ENCODE peak calls at places on chromosomes 16 and 17, in six cellular contexts. F is CD8-positive, alpha-beta T cell; Z is HFFc6; D is lower lobe of right lung; M is right lobe of liver; P is gastrocnemius medialis. T is an unnamed sample.

GRCh38 chr16:75244225-75244792 is 7.1 kb downstream of the BCAR1 start:
- DNase-seq in P (no peak), F (no peak), M (no peak), Z (peak), D (peak), T (peak)

GRCh38 chr17:80773243-80773991 is 218.2 kb upstream of the CHMP6 start:
- DNase-seq in P (peak), F (no peak), D (no peak), Z (no peak), M (no peak), T (no peak)

GRCh38 chr16:9384141-9384540 is 292.7 kb downstream of the HAPSTR1 start:
- DNase-seq in F (no peak), P (no peak), Z (no peak), M (no peak), D (no peak), T (no peak)

GRCh38 chr17:7848665-7849184 is 6.1 kb upstream of the TMEM88 start:
- DNase-seq in P (no peak), Z (no peak), M (no peak), F (no peak), D (no peak), T (no peak)

GRCh38 chr16:15644306-15644961 is 1.5 kb upstream of the MARF1 start:
- DNase-seq in M (no peak), D (no peak), Z (peak), F (no peak), P (no peak), T (no peak)

GRCh38 chr17:80786470-80786869 is 205.2 kb upstream of the CHMP6 start:
- DNase-seq in F (no peak), Z (no peak), P (peak), M (no peak), D (peak), T (no peak)

GRCh38 chr17:19457046-19457445 is 46.0 kb downstream of the RNF112 start:
- DNase-seq in P (no peak), D (no peak), Z (no peak), F (peak), M (no peak), T (no peak)

GRCh38 chr16:86755571-86756006 is 177.2 kb downstream of the FOXL1 start:
- DNase-seq in F (no peak), D (no peak), M (no peak), P (no peak), Z (no peak), T (no peak)

GRCh38 chr16:1642753-1643152 is 30.6 kb downstream of the CRAMP1 start:
- DNase-seq in D (no peak), F (no peak), Z (no peak), P (no peak), M (no peak), T (no peak)

GRCh38 chr16:70735141-70735979 is 49.5 kb upstream of the MTSS2 start:
- DNase-seq in P (peak), Z (peak), F (no peak), M (no peak), D (no peak), T (no peak)

GRCh38 chr16:86322840-86323239 is 187.5 kb upstream of the FOXF1 start:
- DNase-seq in Z (no peak), D (no peak), F (no peak), M (no peak), P (no peak), T (no peak)

GRCh38 chr16:931171-931570 is 39.6 kb downstream of the LMF1 start:
- DNase-seq in Z (no peak), P (no peak), D (no peak), F (no peak), M (no peak), T (no peak)

GRCh38 chr16:951660-952301 is 19.0 kb downstream of the LMF1 start:
- DNase-seq in M (peak), Z (no peak), D (no peak), P (no peak), F (no peak), T (no peak)

GRCh38 chr17:18015603-18016002 is 23.4 kb downstream of the ATPAF2 start:
- DNase-seq in Z (no peak), F (no peak), D (no peak), M (no peak), P (no peak), T (no peak)

GRCh38 chr17:79340286-79340685 is 265.7 kb downstream of the ENGASE start:
- DNase-seq in P (no peak), D (no peak), F (no peak), M (no peak), Z (no peak), T (no peak)

GRCh38 chr16:30006095-30006473 is 4.7 kb downstream of the DOC2A start:
- DNase-seq in F (no peak), P (no peak), Z (no peak), M (no peak), D (no peak), T (no peak)

GRCh38 chr17:36923814-36924221 is 13.5 kb upstream of the LHX1 start:
- DNase-seq in P (no peak), Z (no peak), F (no peak), D (no peak), M (no peak), T (peak)

GRCh38 chr17:8393470-8394231 is 4.0 kb downstream of the RNF222 start:
- DNase-seq in D (no peak), F (peak), Z (no peak), M (no peak), P (no peak), T (no peak)

DNA sequence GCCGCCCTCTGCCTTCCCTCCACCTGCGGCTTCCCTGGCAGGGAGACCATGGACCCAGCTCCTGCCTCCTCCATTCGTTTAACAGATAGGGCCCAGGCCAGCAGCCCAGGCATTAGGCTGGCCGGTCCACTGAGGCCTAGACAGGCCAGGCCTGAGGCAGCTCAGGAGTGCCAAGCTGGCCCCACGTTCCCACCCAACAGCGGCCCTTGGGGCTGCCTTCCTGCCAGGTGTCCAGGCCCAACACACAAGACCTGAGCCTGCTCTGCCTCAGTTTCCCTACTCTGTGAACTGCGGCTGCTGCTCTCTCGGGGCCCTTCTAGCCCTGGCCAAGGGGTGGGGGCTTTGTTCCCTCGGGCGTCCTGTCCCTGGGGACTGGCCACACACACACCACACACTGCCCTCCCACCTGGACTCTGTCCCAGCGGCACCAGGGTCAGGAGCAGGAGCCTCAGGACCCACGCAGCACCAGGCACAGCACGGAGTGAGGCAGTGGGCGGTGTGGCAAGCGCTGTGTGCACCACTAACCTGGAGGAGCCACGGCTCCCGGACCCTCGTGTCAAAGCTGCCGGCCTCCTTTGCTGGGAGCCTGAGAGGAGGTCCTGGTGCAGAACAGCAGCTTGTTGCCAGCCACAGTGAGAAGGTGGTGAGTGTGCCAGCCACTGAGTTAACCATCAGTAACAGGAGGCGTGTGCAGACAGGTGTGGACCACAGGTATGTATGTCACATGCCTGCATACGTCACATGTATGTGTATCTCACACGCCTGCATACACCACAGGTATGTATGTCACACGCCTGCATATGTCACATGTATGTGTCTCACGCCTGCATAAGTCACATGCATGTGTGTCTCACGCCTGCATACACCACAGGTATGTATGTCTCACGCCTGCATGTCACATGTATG is 14.6 kb upstream of the CDH15 start:
- DNase-seq in M (no peak), P (no peak), D (no peak), F (no peak), Z (no peak), T (no peak)
- TF ChIP-seq CTCF in M (no peak), P (no peak), D (no peak), F (no peak), Z (no peak), T (no peak)

DNA sequence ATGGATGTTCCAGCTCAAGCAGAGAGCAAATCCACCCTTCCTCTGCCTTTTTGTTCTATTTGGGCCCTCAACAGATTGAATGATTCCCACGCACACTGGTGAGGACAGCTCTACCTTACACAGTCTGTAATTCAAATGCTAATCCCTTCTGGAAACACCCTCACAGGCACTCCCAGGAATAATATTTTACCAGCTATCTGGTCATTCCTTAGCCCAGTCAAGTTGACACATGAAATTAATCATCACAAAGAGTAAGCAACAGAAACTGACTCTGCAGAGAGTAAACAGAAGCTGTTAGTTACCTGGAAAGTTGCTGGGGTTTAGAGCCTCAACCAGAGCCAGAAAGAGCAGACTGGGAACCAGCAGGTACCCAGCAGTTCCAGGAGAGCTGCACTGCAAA is 75.5 kb upstream of the MMP2 start:
- DNase-seq in F (no peak), M (no peak), D (no peak), P (no peak), Z (no peak), T (no peak)
- TF ChIP-seq CTCF in F (no peak), M (no peak), D (no peak), P (no peak), Z (no peak), T (no peak)

GRCh38 chr17:30906101-30906911 is at the start of gene TEFM:
- DNase-seq in F (peak), Z (peak), D (peak), P (peak), M (peak), T (peak)
- TF ChIP-seq CTCF in F (no peak), Z (no peak), D (no peak), P (no peak), M (no peak), T (no peak)

DNA sequence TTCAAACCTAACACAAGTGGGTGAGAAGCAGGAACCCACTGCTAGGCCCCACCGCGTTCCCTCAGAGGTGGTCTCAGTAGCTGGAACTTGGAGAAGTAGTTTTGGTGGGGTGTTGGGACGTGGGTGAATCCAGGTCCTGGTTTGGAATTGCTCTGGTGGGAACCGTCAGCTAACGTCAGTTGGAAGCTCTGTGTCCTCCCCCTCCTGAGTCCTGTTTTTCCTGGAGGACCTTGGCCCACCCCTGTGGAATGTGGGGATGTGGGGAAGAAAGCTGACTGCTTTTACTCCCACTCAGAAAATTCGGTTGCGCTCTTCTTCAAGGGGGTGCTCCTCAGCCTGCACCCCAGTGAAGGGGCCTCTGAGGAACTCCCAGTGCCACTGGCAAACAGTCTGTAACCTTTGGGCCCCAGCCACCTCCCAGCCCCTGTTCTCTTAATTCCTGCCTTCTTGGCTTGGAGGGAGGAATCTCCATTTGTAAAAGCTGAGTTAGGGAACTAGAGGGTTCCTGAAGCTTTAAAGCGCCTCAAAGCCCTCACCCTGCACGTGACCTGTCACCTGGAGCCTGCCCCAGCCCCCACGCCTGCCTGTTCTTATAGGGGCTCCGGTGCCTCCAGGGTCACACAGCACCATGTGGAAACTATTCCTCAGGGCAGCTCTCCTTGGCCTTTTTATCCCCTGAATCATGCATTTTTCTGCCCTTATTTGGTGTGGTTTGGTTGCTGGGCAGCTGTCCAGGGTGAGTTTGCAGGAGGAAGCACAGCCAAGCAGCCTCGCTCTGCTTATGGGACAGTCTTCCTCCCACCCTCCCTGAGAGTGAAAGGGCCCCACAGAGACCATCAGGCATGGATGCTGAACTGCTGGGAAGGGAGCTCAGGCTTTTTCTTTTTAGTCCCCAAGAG is 16.2 kb upstream of the NAGLU start:
- DNase-seq in Z (peak), F (no peak), D (peak), M (peak), P (peak), T (peak)
- TF ChIP-seq CTCF in Z (no peak), F (no peak), D (no peak), M (no peak), P (no peak), T (no peak)

GRCh38 chr17:20944014-20944905 is 98.6 kb downstream of the USP22 start:
- DNase-seq in M (peak), F (peak), P (no peak), D (peak), Z (no peak), T (peak)
- TF ChIP-seq CTCF in M (peak), F (no peak), P (no peak), D (peak), Z (peak), T (peak)

GRCh38 chr17:57881143-57881542 is 31.3 kb upstream of the MRPS23 start:
- DNase-seq in P (no peak), D (no peak), F (no peak), M (peak), Z (peak), T (no peak)

GRCh38 chr17:57881783-57882291 is 32.0 kb upstream of the MRPS23 start:
- DNase-seq in D (no peak), M (peak), Z (no peak), P (peak), F (no peak), T (no peak)

GRCh38 chr17:57880086-57880456 is 30.2 kb upstream of the MRPS23 start:
- DNase-seq in Z (no peak), F (no peak), M (no peak), P (no peak), D (no peak), T (no peak)

GRCh38 chr17:57877803-57878202 is 28.0 kb upstream of the MRPS23 start:
- DNase-seq in F (no peak), Z (no peak), M (no peak), P (no peak), D (no peak), T (no peak)

GRCh38 chr17:57879437-57880085 is 29.7 kb upstream of the MRPS23 start:
- DNase-seq in F (no peak), P (peak), Z (no peak), M (no peak), D (no peak), T (peak)
- TF ChIP-seq CTCF in F (no peak), P (no peak), Z (no peak), M (no peak), D (no peak), T (no peak)

GRCh38 chr16:14289692-14290340 is 218.7 kb downstream of the MRTFB start:
- DNase-seq in F (no peak), D (no peak), P (no peak), Z (no peak), M (no peak), T (peak)
- TF ChIP-seq CTCF in F (peak), D (peak), P (no peak), Z (peak), M (peak), T (peak)

GRCh38 chr17:16427020-16427419 is 11.6 kb downstream of the TRPV2 start:
- DNase-seq in P (no peak), M (no peak), F (no peak), D (no peak), Z (no peak), T (no peak)

GRCh38 chr17:16425202-16425601 is 9.8 kb downstream of the TRPV2 start:
- DNase-seq in Z (no peak), D (no peak), F (no peak), P (no peak), M (no peak), T (no peak)

GRCh38 chr17:16425698-16426659 is 10.6 kb downstream of the TRPV2 start:
- DNase-seq in P (no peak), D (no peak), M (peak), Z (no peak), F (no peak), T (no peak)

GRCh38 chr17:16430650-16431049 is 15.3 kb downstream of the TRPV2 start:
- DNase-seq in Z (no peak), F (no peak), M (no peak), D (no peak), P (no peak), T (no peak)

DNA sequence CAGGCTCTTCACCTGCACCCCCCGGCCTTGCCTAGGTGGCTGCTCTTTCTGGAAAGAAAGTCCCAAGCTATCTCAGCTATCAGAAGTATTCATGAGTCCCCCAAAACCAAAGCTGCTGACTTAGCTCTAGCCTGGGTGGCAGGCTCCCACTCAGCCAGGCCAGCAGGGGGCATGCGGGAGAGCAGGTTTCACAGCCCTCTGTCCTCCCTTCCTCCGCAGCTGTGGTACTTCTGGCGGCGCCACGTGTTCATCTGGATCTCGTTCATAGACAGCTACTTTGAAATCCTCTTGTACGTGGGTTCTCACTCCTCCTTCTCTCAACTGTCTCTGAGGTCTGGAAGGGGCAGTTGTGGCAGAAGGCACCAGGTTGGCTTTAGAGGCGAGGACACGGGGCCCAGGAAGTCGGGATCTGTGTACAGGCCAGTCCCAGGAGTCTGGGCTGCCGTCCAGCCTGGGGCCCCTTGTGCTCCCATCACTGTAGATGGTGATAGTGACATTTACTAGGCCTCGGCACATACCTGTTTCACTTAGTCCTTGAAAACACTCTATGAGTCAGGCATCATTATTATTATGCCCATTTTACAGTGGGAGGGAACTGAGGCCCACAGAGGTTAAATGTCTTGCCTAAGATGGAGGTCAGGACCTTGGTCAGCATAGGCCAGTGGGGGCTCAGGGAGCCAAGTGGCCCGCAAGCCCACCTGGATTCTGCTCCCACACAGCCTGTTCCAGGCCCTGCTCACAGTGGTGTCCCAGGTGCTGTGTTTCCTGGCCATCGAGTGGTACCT is 12.9 kb downstream of the TRPV2 start:
- DNase-seq in P (no peak), F (no peak), D (peak), Z (peak), M (no peak), T (peak)
- TF ChIP-seq CTCF in P (no peak), F (peak), D (peak), Z (peak), M (peak), T (no peak)

GRCh38 chr17:39327109-39327508 is 74.3 kb downstream of the FBXL20 start:
- DNase-seq in P (no peak), M (no peak), D (no peak), F (no peak), Z (no peak), T (no peak)

GRCh38 chr17:39332092-39332491 is 69.3 kb downstream of the FBXL20 start:
- DNase-seq in Z (no peak), P (no peak), F (no peak), M (no peak), D (no peak), T (no peak)

GRCh38 chr17:39325528-39326240 is 75.7 kb downstream of the FBXL20 start:
- DNase-seq in F (no peak), P (no peak), M (no peak), Z (no peak), D (no peak), T (no peak)

GRCh38 chr17:39328815-39329214 is 72.6 kb downstream of the FBXL20 start:
- DNase-seq in P (no peak), D (no peak), Z (no peak), M (no peak), F (no peak), T (no peak)
- TF ChIP-seq CTCF in P (no peak), D (no peak), Z (no peak), M (no peak), F (no peak), T (no peak)

DNA sequence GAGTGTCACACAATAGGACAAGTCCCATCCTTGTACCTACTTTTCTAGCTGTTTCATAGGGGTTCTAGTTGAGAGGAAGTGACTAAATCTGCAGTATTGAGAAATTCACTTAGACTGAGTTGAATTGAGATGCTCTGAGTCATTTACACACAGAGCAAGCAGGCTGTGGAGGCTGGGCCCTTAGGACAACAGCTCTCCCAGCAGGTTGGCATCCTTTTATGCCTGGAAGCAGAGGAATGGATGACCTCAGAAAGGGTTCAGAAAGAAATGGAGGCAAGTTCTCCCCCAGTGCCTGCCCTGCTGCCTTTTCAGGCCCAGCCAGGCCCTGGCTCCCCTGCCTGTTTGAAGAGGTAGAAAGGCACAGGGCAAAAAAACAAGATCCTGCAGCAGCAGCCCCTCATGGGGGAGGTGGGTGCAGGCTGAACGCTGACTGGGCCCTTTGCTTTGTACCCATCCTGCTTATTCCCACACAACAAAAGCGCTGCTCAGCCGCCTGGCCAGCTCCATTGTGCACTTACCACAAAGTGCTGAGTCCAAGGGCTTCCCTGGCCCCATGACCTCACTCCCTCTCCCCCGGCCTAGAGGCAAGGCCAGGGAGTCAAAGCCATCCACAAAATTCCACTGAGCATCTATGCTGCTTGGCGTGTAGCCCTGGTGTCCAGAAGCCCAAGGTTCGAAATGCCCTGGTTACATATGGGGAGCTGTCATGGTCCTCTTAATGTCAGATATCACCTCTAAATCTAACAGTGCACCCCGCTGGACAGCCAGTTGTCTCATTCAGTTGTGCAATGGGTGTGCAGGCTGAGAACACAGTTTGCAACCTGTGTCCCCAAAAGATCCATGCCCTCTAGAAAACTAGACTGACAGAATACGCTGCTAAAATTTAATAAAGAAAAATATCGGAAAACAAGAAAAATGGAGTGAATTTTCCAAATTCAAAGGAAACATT is 5.4 kb upstream of the CRYBA1 start:
- DNase-seq in P (peak), F (no peak), Z (peak), D (no peak), M (no peak), T (peak)
- TF ChIP-seq CTCF in P (no peak), F (no peak), Z (peak), D (no peak), M (no peak), T (no peak)